ENCODE peak calls at places on chromosome 14, in five cellular contexts. One of them, this sample, is unnamed.

GRCh38 chr14:68787235-68787727 is 5.6 kb downstream of the ZFP36L1 start:
- DNase-seq in A549: no peak
- DNase-seq in hypothalamus: no peak
- DNase-seq in NCI-H1417: no peak
- DNase-seq in fibroblast of mammary gland: peak
- DNase-seq in this sample: no peak

GRCh38 chr14:58746261-58746660 is 108.5 kb downstream of the DACT1 start:
- DNase-seq in NCI-H1417: no peak
- DNase-seq in A549: peak
- DNase-seq in fibroblast of mammary gland: peak
- DNase-seq in hypothalamus: no peak
- DNase-seq in this sample: no peak

GRCh38 chr14:55430024-55430690 is 10.3 kb downstream of the TBPL2 start:
- DNase-seq in hypothalamus: no peak
- DNase-seq in A549: peak
- DNase-seq in fibroblast of mammary gland: peak
- DNase-seq in NCI-H1417: peak
- DNase-seq in this sample: peak

GRCh38 chr14:105299654-105300541 is 903 bp downstream of the BRF1 start:
- DNase-seq in hypothalamus: no peak
- DNase-seq in A549: no peak
- DNase-seq in NCI-H1417: peak
- DNase-seq in fibroblast of mammary gland: no peak
- DNase-seq in this sample: peak

GRCh38 chr14:37150414-37150813 is 22.0 kb downstream of the SLC25A21 start:
- DNase-seq in A549: peak
- DNase-seq in fibroblast of mammary gland: peak
- DNase-seq in NCI-H1417: peak
- DNase-seq in hypothalamus: no peak
- DNase-seq in this sample: peak

GRCh38 chr14:80585506-80585835 is 356.1 kb downstream of the CEP128 start:
- DNase-seq in NCI-H1417: no peak
- DNase-seq in A549: no peak
- DNase-seq in hypothalamus: no peak
- DNase-seq in fibroblast of mammary gland: no peak
- DNase-seq in this sample: no peak

GRCh38 chr14:99803803-99804202 is 10.6 kb downstream of the EML1 start:
- DNase-seq in fibroblast of mammary gland: no peak
- DNase-seq in NCI-H1417: peak
- DNase-seq in hypothalamus: no peak
- DNase-seq in A549: no peak
- DNase-seq in this sample: no peak

GRCh38 chr14:97931273-97931672 is 1134.1 kb downstream of the VRK1 start:
- DNase-seq in A549: no peak
- DNase-seq in NCI-H1417: no peak
- DNase-seq in fibroblast of mammary gland: no peak
- DNase-seq in hypothalamus: no peak
- DNase-seq in this sample: no peak

GRCh38 chr14:93946104-93946503 is 19.0 kb downstream of the FAM181A start:
- DNase-seq in fibroblast of mammary gland: peak
- DNase-seq in hypothalamus: no peak
- DNase-seq in A549: no peak
- DNase-seq in NCI-H1417: no peak
- DNase-seq in this sample: no peak

GRCh38 chr14:98623806-98624430 is 648.1 kb downstream of the BCL11B start:
- DNase-seq in NCI-H1417: peak
- DNase-seq in hypothalamus: no peak
- DNase-seq in fibroblast of mammary gland: no peak
- DNase-seq in A549: no peak
- DNase-seq in this sample: no peak

GRCh38 chr14:95303552-95303951 is 16.2 kb downstream of the CLMN start:
- DNase-seq in NCI-H1417: no peak
- DNase-seq in hypothalamus: no peak
- DNase-seq in A549: no peak
- DNase-seq in fibroblast of mammary gland: no peak
- DNase-seq in this sample: no peak

GRCh38 chr14:72892879-72893635 is 844 bp downstream of the DPF3 start:
- DNase-seq in A549: no peak
- DNase-seq in fibroblast of mammary gland: no peak
- DNase-seq in hypothalamus: peak
- DNase-seq in NCI-H1417: peak
- DNase-seq in this sample: no peak

GRCh38 chr14:24312736-24313507 is 1.6 kb downstream of the LTB4R start:
- DNase-seq in hypothalamus: no peak
- DNase-seq in fibroblast of mammary gland: no peak
- DNase-seq in NCI-H1417: no peak
- DNase-seq in A549: no peak
- DNase-seq in this sample: no peak

GRCh38 chr14:22190411-22191191 is 398.4 kb downstream of the DAD1 start:
- DNase-seq in fibroblast of mammary gland: peak
- DNase-seq in A549: no peak
- DNase-seq in NCI-H1417: no peak
- DNase-seq in hypothalamus: no peak
- DNase-seq in this sample: no peak

This sample was measured in NCI-H146.